ENCODE peak calls at places on chromosomes 2 and 18, in eight cellular contexts. T, L, E, P, G, H, M and J are unnamed samples.

GRCh38 chr2:168208652-168209051 is 38.7 kb downstream of the STK39 start:
- DNase-seq in T (no peak), L (peak), E (no peak), P (no peak), G (no peak), H (no peak), M (no peak), J (no peak)

GRCh38 chr2:223056656-223057418 is 4.8 kb downstream of the KCNE4 start:
- DNase-seq in T (no peak), L (peak), E (no peak), P (no peak), G (no peak), H (no peak), M (no peak), J (no peak)

GRCh38 chr2:233992481-233993217 is 57.9 kb upstream of the SPP2 start:
- DNase-seq in T (no peak), L (no peak), E (no peak), P (no peak), G (no peak), H (no peak), M (no peak), J (no peak)

GRCh38 chr2:127067620-127068350 is 39.2 kb downstream of the BIN1 start:
- DNase-seq in T (no peak), L (peak), E (peak), P (peak), G (peak), H (peak), M (peak), J (no peak)

GRCh38 chr2:74374509-74375205 is 5.5 kb downstream of the DCTN1 start:
- DNase-seq in T (peak), L (peak), E (peak), P (peak), G (no peak), H (peak), M (peak), J (no peak)

GRCh38 chr2:219405958-219406860 is 12.0 kb upstream of the DES start:
- DNase-seq in T (no peak), L (no peak), E (no peak), P (no peak), G (no peak), H (no peak), M (no peak), J (no peak)

GRCh38 chr2:57432528-57432927 is 614.1 kb upstream of the VRK2 start:
- DNase-seq in T (no peak), L (no peak), E (no peak), P (no peak), G (no peak), H (no peak), M (no peak), J (no peak)

GRCh38 chr18:31554776-31555175 is 36.9 kb upstream of the TTR start:
- DNase-seq in T (no peak), L (no peak), E (no peak), P (no peak), G (no peak), H (no peak), M (no peak), J (no peak)

GRCh38 chr2:67571785-67572718 is 174.9 kb downstream of the ETAA1 start:
- DNase-seq in T (no peak), L (no peak), E (no peak), P (no peak), G (no peak), H (no peak), M (no peak), J (no peak)

GRCh38 chr2:71069376-71069775 is 928 bp downstream of the NAGK start:
- DNase-seq in T (peak), L (peak), E (no peak), P (no peak), G (no peak), H (no peak), M (no peak), J (no peak)

GRCh38 chr2:96526615-96527014 is 9.9 kb upstream of the ARID5A start:
- DNase-seq in T (no peak), L (no peak), E (peak), P (no peak), G (no peak), H (no peak), M (no peak), J (no peak)

GRCh38 chr2:96526101-96526591 is 10.4 kb upstream of the ARID5A start:
- DNase-seq in T (no peak), L (no peak), E (no peak), P (no peak), G (no peak), H (no peak), M (no peak), J (no peak)

GRCh38 chr2:96524482-96525210 is 11.9 kb upstream of the ARID5A start:
- DNase-seq in T (no peak), L (no peak), E (no peak), P (no peak), G (no peak), H (no peak), M (no peak), J (no peak)

GRCh38 chr2:96523659-96524481 is 12.7 kb upstream of the ARID5A start:
- DNase-seq in T (peak), L (peak), E (no peak), P (no peak), G (no peak), H (no peak), M (no peak), J (no peak)

DNA sequence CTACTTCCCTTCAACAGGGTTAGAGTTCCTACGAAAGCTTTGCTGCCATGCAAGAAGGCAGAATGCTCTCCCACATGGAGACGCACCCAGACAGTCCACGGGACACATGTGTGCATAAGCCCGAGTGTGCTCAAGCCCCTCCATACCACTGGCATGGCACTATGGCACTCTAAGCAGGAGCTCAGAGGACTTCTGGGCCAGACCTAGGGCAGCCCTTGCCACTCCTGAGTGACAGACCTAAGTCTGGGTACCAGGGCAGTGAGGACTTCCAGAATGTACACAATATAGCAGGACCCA is 11.4 kb upstream of the ARID5A start:
- DNase-seq in T (no peak), L (no peak), E (no peak), P (no peak), G (no peak), H (no peak), M (no peak), J (no peak)
- TF ChIP-seq CTCF in T (no peak), L (no peak), E (no peak), P (no peak), G (no peak), H (no peak), M (no peak), J (no peak)

GRCh38 chr2:210663574-210663973 is 107.2 kb downstream of the CPS1 start:
- DNase-seq in T (peak), L (peak), E (no peak), P (no peak), G (no peak), H (no peak), M (no peak), J (no peak)
- TF ChIP-seq CTCF in T (no peak), L (peak), E (peak), P (no peak), G (peak), H (no peak), M (no peak), J (peak)

DNA sequence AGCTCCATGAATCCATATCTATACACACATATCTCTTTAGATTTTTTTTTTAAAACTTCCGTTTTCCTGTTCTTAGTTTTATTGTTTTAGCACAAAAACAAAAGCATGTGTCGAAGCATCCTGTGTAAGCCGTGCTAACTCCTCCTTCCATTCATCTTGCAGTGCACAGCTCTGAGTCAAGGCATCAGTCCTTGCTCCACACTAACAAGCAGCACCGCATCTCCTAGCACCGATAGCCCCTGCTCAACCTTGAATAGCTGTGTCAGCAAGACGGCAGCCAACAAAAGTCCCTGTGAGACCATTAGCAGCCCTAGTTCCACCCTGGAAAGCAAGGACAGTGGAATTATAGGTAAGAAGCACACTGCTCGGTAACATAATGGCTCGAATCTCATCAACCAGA is 136.3 kb downstream of the WDSUB1 start:
- DNase-seq in T (no peak), L (peak), E (no peak), P (no peak), G (no peak), H (no peak), M (no peak), J (no peak)
- TF ChIP-seq CTCF in T (no peak), L (no peak), E (no peak), P (no peak), G (no peak), H (no peak), M (no peak), J (no peak)

GRCh38 chr18:55529581-55529980 is 58.4 kb downstream of the TCF4 start:
- DNase-seq in T (no peak), L (no peak), E (no peak), P (no peak), G (no peak), H (no peak), M (no peak), J (no peak)
- TF ChIP-seq CTCF in T (no peak), L (no peak), E (no peak), P (no peak), G (no peak), H (no peak), M (no peak), J (no peak)

GRCh38 chr2:207768168-207768890 is 1.4 kb downstream of the FZD5 start:
- DNase-seq in T (peak), L (peak), E (peak), P (peak), G (no peak), H (peak), M (peak), J (no peak)
- TF ChIP-seq CTCF in T (no peak), L (no peak), E (no peak), P (no peak), G (no peak), H (no peak), M (no peak), J (no peak)

GRCh38 chr2:23566236-23567142 is 181.5 kb downstream of the KLHL29 start:
- DNase-seq in T (no peak), L (peak), E (no peak), P (no peak), G (peak), H (no peak), M (no peak), J (no peak)
- TF ChIP-seq CTCF in T (peak), L (peak), E (peak), P (no peak), G (peak), H (no peak), M (peak), J (peak)

GRCh38 chr2:64989126-64989981 is at the start of gene SLC1A4:
- DNase-seq in T (peak), L (peak), E (peak), P (peak), G (peak), H (peak), M (peak), J (no peak)

GRCh38 chr2:64987001-64987962 is 1.9 kb upstream of the SLC1A4 start:
- DNase-seq in T (no peak), L (peak), E (no peak), P (no peak), G (no peak), H (no peak), M (no peak), J (peak)

GRCh38 chr2:64987963-64988419 is 1.2 kb upstream of the SLC1A4 start:
- DNase-seq in T (no peak), L (peak), E (no peak), P (no peak), G (no peak), H (no peak), M (no peak), J (no peak)

GRCh38 chr2:64989982-64990614 is 899 bp downstream of the SLC1A4 start:
- DNase-seq in T (no peak), L (no peak), E (peak), P (no peak), G (peak), H (no peak), M (no peak), J (no peak)

DNA sequence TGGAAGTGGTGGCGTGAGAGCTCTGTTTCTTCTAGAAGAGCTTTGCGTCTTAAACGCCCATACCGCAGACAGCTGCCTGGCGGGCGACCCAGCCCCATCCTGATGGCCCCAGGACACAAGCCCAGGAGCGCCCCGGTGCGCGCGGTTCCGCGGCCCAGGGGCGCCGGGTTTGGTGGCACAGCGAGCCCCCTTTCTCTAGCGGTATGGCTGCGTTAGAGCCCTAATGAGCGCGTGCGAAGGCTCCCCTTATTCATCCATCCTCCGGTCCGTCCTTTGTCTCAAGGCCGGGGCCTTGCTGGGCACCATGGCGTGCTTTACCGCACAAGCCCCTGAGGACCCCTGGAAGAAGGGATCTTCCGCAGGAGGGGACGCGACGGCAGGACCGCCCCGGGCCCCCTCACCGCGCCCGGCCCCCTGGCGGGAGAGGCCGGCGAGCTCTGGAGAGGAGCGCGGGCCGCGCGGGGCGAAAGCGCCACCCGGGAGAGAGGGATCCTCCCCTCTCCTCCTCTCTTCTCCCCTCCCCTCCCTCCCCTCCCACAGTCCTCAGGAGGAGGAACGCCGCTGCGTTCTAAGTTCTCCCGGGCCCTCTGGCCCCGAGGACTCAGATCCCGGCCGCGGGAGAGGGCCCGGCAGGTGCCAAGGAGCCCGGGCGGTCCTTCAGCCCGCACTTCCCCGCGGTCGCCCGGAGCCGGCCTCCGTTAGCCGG is 626 bp upstream of the SLC1A4 start:
- DNase-seq in T (peak), L (peak), E (peak), P (peak), G (peak), H (peak), M (peak), J (no peak)
- TF ChIP-seq CTCF in T (peak), L (peak), E (peak), P (peak), G (peak), H (no peak), M (peak), J (no peak)

DNA sequence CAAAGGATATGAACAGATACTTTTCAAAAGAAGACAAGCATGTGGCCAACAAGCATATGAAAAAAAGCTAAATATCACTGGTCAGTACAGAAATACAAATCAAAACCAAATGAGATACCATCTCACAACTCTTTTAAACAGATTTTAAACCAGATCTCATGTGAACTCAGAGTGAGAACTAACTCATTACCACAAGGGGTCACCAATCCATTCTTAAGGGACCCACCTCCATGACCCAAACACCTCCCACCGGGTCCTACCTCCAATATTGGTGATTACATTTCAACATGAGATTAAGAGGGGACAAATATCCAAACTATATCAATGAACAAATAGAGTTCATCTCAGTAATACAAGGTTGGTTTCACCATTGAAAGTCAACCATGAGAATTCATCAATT is 319.8 kb upstream of the GULP1 start:
- DNase-seq in T (no peak), L (no peak), E (no peak), P (no peak), G (no peak), H (no peak), M (no peak), J (no peak)
- TF ChIP-seq CTCF in T (no peak), L (no peak), E (no peak), P (no peak), G (peak), H (no peak), M (no peak), J (no peak)

GRCh38 chr18:60826346-60826745 is 453.8 kb upstream of the MC4R start:
- DNase-seq in T (no peak), L (peak), E (no peak), P (no peak), G (no peak), H (no peak), M (no peak), J (no peak)
- TF ChIP-seq CTCF in T (no peak), L (peak), E (no peak), P (no peak), G (no peak), H (no peak), M (no peak), J (peak)